ENCODE peak calls at places on chromosomes 4 and X, in five cellular contexts. V is CD8-positive, alpha-beta T cell; B is ovary; E is ACHN; X is midbrain. K is an unnamed sample.

GRCh38 chrX:129510331-129510730 is 13.0 kb downstream of the SMARCA1 start:
- DNase-seq in V (no peak), B (no peak), E (no peak), X (no peak), K (no peak)

GRCh38 chr4:94307231-94307840 is 35.3 kb downstream of the HPGDS start:
- DNase-seq in E (no peak), V (no peak), X (no peak), B (no peak), K (no peak)

GRCh38 chrX:154440623-154441357 is 3.2 kb upstream of the FAM50A start:
- DNase-seq in E (no peak), B (no peak), X (no peak), V (no peak), K (no peak)

GRCh38 chrX:68708503-68709290 is 61.2 kb downstream of the STARD8 start:
- DNase-seq in E (no peak), V (no peak), X (no peak), B (no peak), K (no peak)

GRCh38 chr4:83535520-83535944 is 376 bp upstream of the GPAT3 start:
- DNase-seq in V (peak), B (peak), E (peak), X (no peak), K (peak)

GRCh38 chrX:23341452-23341851 is 6.8 kb downstream of the PTCHD1 start:
- DNase-seq in V (no peak), X (no peak), E (peak), B (no peak), K (no peak)

GRCh38 chr4:15729910-15730533 is 27.2 kb downstream of the BST1 start:
- DNase-seq in B (no peak), E (peak), V (no peak), X (peak), K (no peak)

GRCh38 chr4:24855741-24856140 is 57.1 kb downstream of the CCDC149 start:
- DNase-seq in E (no peak), X (no peak), V (no peak), B (no peak), K (no peak)

GRCh38 chr4:189221691-189222090 is 719.0 kb upstream of the FRG1 start:
- DNase-seq in X (no peak), B (no peak), E (no peak), V (no peak), K (no peak)

GRCh38 chr4:96677499-96677898 is 837.6 kb downstream of the PDHA2 start:
- DNase-seq in B (no peak), X (no peak), V (no peak), E (no peak), K (no peak)

GRCh38 chrX:23525531-23525930 is 141.8 kb upstream of the PRDX4 start:
- DNase-seq in B (no peak), E (no peak), X (no peak), V (no peak), K (no peak)

GRCh38 chrX:119041175-119041574 is 31.6 kb upstream of the CT47C1 start:
- DNase-seq in V (no peak), B (peak), E (peak), X (no peak), K (no peak)

GRCh38 chr4:4659871-4660651 is 118.2 kb upstream of the STX18 start:
- DNase-seq in B (no peak), E (peak), V (no peak), X (no peak), K (no peak)

GRCh38 chr4:785332-786073 is 40.4 kb downstream of the CPLX1 start:
- DNase-seq in V (no peak), X (no peak), B (no peak), E (no peak), K (no peak)

GRCh38 chr4:174775366-174775765 is 53.7 kb downstream of the GLRA3 start:
- DNase-seq in E (no peak), V (no peak), X (no peak), B (no peak), K (no peak)

GRCh38 chr4:88002786-88003185 is 4.6 kb upstream of the PKD2 start:
- DNase-seq in V (no peak), E (no peak), X (no peak), B (no peak), K (no peak)

GRCh38 chr4:39996811-39997210 is 19.1 kb upstream of the PDS5A start:
- DNase-seq in B (no peak), X (no peak), E (no peak), V (no peak), K (no peak)

GRCh38 chrX:124594017-124594651 is 247.8 kb downstream of the SH2D1A start:
- DNase-seq in V (no peak), X (no peak), E (no peak), B (no peak), K (no peak)

GRCh38 chr4:77199276-77199675 is 42.3 kb downstream of the CCNG2 start:
- DNase-seq in B (no peak), E (no peak), V (no peak), X (no peak), K (no peak)

GRCh38 chr4:41202356-41202755 is 12.0 kb downstream of the APBB2 start:
- DNase-seq in X (no peak), E (no peak), V (no peak), B (no peak), K (no peak)

GRCh38 chr4:53895137-53895536 is 169.3 kb downstream of the CHIC2 start:
- DNase-seq in E (no peak), B (no peak), V (no peak), X (no peak), K (no peak)

GRCh38 chr4:44256414-44256813 is 192.2 kb downstream of the KCTD8 start:
- DNase-seq in E (peak), V (no peak), B (no peak), X (peak), K (no peak)

GRCh38 chr4:5206391-5206790 is 155.1 kb downstream of the STK32B start:
- DNase-seq in B (no peak), V (no peak), X (peak), E (peak), K (no peak)

GRCh38 chr4:98919996-98920395 is 8.9 kb downstream of the EIF4E start:
- DNase-seq in X (no peak), B (no peak), E (no peak), V (no peak), K (no peak)